ENCODE peak calls at places on chromosomes 4 and X, in eight cellular contexts. Z is A549, M is cardiac muscle cell, G is WERI-Rb-1, O is fibroblast of lung, B is NB4, F is uterus, Y is pancreas. S is an unnamed sample.
A peak's percentile ranks its signal among the peaks of the same experiment; 100 is the strongest.

GRCh38 chr4:52945982-52946381 is 83.9 kb downstream of the RASL11B start:
- DNase-seq in F (no peak), O (no peak), M (no peak), B (no peak), Z (no peak), G (no peak), Y (no peak), S (no peak)

GRCh38 chr4:176999943-177000543 is 207.3 kb upstream of the VEGFC start:
- DNase-seq in G (no peak), Y (no peak), O (no peak), Z (peak; percentile 65), M (peak; percentile 13), F (no peak), B (no peak), S (no peak)

GRCh38 chrX:47649781-47650163 is 591 bp downstream of the ELK1 start:
- DNase-seq in Y (no peak), F (no peak), Z (no peak), B (no peak), G (no peak), O (no peak), M (no peak), S (no peak)

GRCh38 chr4:184587746-184588145 is 61.5 kb downstream of the CASP3 start:
- DNase-seq in Y (no peak), B (no peak), G (no peak), F (no peak), M (no peak), O (no peak), Z (no peak), S (no peak)

GRCh38 chr4:185101354-185101890 is 41.6 kb upstream of the SLC25A4 start:
- DNase-seq in Y (no peak), G (no peak), O (no peak), Z (no peak), B (peak; percentile 17), F (no peak), M (no peak), S (no peak)

GRCh38 chr4:30616943-30617646 is 103.1 kb upstream of the PCDH7 start:
- DNase-seq in O (peak; percentile 21), M (peak; percentile 81), F (no peak), Y (no peak), Z (no peak), G (no peak), B (no peak), S (no peak)

GRCh38 chrX:24069877-24070276 is 15.1 kb downstream of the EIF2S3 start:
- DNase-seq in G (no peak), F (no peak), M (no peak), Y (no peak), Z (no peak), O (no peak), B (no peak), S (no peak)

GRCh38 chr4:125168531-125168930 is 146.2 kb upstream of the FAT4 start:
- DNase-seq in B (no peak), O (peak; percentile 51), Z (no peak), Y (no peak), M (no peak), G (no peak), F (no peak), S (no peak)

GRCh38 chr4:159655547-159655946 is 552.7 kb downstream of the RAPGEF2 start:
- DNase-seq in Y (no peak), M (peak; percentile 80), G (no peak), O (peak; percentile 99), Z (no peak), F (no peak), B (no peak), S (no peak)

GRCh38 chrX:77899081-77899828 is at the start of gene COX7B:
- DNase-seq in B (peak; percentile 94), M (peak; percentile 96), Z (peak; percentile 97), Y (no peak), G (peak; percentile 62), O (peak; percentile 92), F (peak; percentile 83), S (no peak)

GRCh38 chr4:123555500-123556273 is 159.1 kb downstream of the SPRY1 start:
- DNase-seq in G (no peak), Z (peak; percentile 81), F (peak; percentile 81), O (peak; percentile 91), B (peak; percentile 43), Y (peak; percentile 92), M (peak; percentile 99), S (peak; percentile 94)

GRCh38 chr4:177607111-177607573 is 164.9 kb upstream of the AGA start:
- DNase-seq in Z (no peak), F (no peak), G (no peak), O (no peak), B (no peak), Y (peak; percentile 64), M (no peak), S (peak; percentile 51)

GRCh38 chr4:183599690-183600089 is 59.3 kb downstream of the RWDD4 start:
- DNase-seq in Z (no peak), F (no peak), O (no peak), Y (no peak), B (no peak), M (no peak), G (peak; percentile 49), S (no peak)

GRCh38 chrX:101429934-101430333 is 21.9 kb downstream of the HNRNPH2 start:
- DNase-seq in F (no peak), G (no peak), O (peak; percentile 66), Y (no peak), B (no peak), Z (no peak), M (no peak), S (no peak)

GRCh38 chr4:76723916-76724315 is 174.0 kb downstream of the SOWAHB start:
- DNase-seq in O (peak; percentile 98), Z (peak; percentile 44), B (peak; percentile 34), Y (no peak), F (no peak), M (peak; percentile 96), G (no peak), S (no peak)

GRCh38 chr4:153832720-153833287 is 43.9 kb upstream of the SFRP2 start:
- DNase-seq in O (no peak), M (no peak), Y (no peak), Z (no peak), F (no peak), B (no peak), G (no peak), S (no peak)

GRCh38 chr4:145735330-145735638 is 55.3 kb downstream of the C4orf51 start:
- DNase-seq in B (no peak), O (peak; percentile 99), F (peak; percentile 30), Y (no peak), Z (peak; percentile 72), M (peak; percentile 93), G (no peak), S (no peak)

GRCh38 chrX:119105826-119106225 is 21.8 kb downstream of the KIAA1210 start:
- DNase-seq in G (no peak), B (no peak), Y (no peak), Z (no peak), M (peak; percentile 30), F (no peak), O (peak; percentile 68), S (no peak)

GRCh38 chrX:367866-368265 is 18.8 kb downstream of the PPP2R3B start:
- DNase-seq in Z (no peak), M (no peak), Y (peak; percentile 76), O (no peak), B (no peak), G (no peak), F (no peak), S (peak; percentile 68)

GRCh38 chr4:123986268-123986798 is 589.7 kb downstream of the SPRY1 start:
- DNase-seq in M (peak; percentile 95), G (no peak), B (no peak), Z (no peak), O (peak; percentile 96), F (peak; percentile 59), Y (no peak), S (peak; percentile 55)

GRCh38 chr4:118345813-118346212 is 7.0 kb downstream of the PRSS12 start:
- DNase-seq in Y (no peak), Z (no peak), O (no peak), G (no peak), B (no peak), M (no peak), F (no peak), S (no peak)

GRCh38 chr4:2836391-2836859 is 7.2 kb upstream of the ADD1 start:
- DNase-seq in Y (peak; percentile 48), M (no peak), F (peak; percentile 15), G (no peak), O (no peak), Z (no peak), B (no peak), S (peak; percentile 57)

GRCh38 chr4:189200346-189200745 is 740.3 kb upstream of the FRG1 start:
- DNase-seq in B (no peak), M (no peak), F (no peak), Z (no peak), Y (no peak), O (no peak), G (no peak), S (no peak)

GRCh38 chr4:147160908-147161513 is 215.3 kb upstream of the TTC29 start:
- DNase-seq in Y (no peak), B (peak; percentile 44), O (peak; percentile 54), G (peak; percentile 45), Z (peak; percentile 49), F (no peak), M (peak; percentile 77), S (no peak)

GRCh38 chr4:183241771-183242170 is 78.3 kb downstream of the CLDN22 start:
- DNase-seq in Y (no peak), M (peak; percentile 71), O (peak; percentile 34), B (no peak), Z (no peak), G (no peak), F (no peak), S (no peak)

DNA sequence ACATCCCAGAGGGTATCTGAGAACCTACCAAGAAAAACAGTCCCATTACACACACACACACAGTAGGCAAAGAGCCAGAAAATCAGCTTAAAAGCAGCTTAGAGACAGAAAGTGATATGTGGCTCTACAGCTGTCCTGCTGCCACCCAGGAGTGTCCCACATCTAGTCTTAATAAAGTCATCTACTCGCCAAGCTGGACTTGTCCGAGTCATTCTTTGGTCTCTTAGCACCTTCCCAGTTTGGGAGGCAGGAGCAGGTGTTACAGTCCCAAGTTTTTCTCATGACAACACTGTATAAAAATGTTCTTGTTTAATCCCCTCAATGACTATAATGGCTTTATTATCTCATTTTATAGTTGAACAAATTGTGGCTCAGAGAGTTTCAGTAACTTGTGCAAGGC is 252.5 kb upstream of the CASK start:
- DNase-seq in F (no peak), Y (no peak), O (no peak), B (no peak), Z (no peak), M (no peak), G (no peak), S (no peak)
- TF ChIP-seq CTCF in F (no peak), Y (no peak), O (no peak), B (no peak), Z (no peak), M (no peak), G (no peak), S (no peak)

GRCh38 chr4:78720994-78721677 is 55.0 kb upstream of the BMP2K start:
- DNase-seq in Z (no peak), M (no peak), Y (no peak), O (no peak), G (no peak), F (peak; percentile 39), B (no peak), S (no peak)
- H3K4me3 ChIP-seq in Z (no peak overlapping the region), M (no peak overlapping the region), Y (no peak overlapping the region), O (no peak overlapping the region), G (no peak overlapping the region), F (no peak overlapping the region), B (no peak overlapping the region), S (no peak overlapping the region)

GRCh38 chrX:111719426-111720210 is 38.6 kb downstream of the ALG13 start:
- DNase-seq in B (peak; percentile 12), G (no peak), O (peak; percentile 48), Z (peak; percentile 3), M (peak; percentile 33), F (no peak), Y (no peak), S (no peak)
- TF ChIP-seq CTCF in B (no peak), G (no peak), O (no peak), Z (peak; percentile 43), M (peak; percentile 24), F (no peak), Y (peak; percentile 21), S (no peak)

GRCh38 chrX:56233682-56234081 is 1.5 kb downstream of the KLF8 start:
- DNase-seq in F (peak; percentile 73), B (no peak), M (peak; percentile 38), G (no peak), Y (peak; percentile 43), O (peak; percentile 17), Z (peak; percentile 5), S (peak; percentile 84)
- H3K4me3 ChIP-seq in F (peak overlapping the region; percentile 45), B (no peak overlapping the region), M (peak overlapping the region; percentile 11), G (no peak overlapping the region), Y (peak overlapping the region; percentile 49), O (peak overlapping the region; percentile 43), Z (no peak overlapping the region), S (peak overlapping the region; percentile 74)